ENCODE peak calls at places on chromosomes 4 and X, in nine cellular contexts. C is cardiac muscle cell, J is fibroblast of lung, Z is A549, D is Panc1, Q is bronchial epithelial cell, R is GM23338, A is endothelial cell, K is fibroblast of the aortic adventitia. N is an unnamed sample.
A peak's percentile ranks its signal among the peaks of the same experiment; 100 is the strongest.

GRCh38 chr4:164446516-164446915 is 307.4 kb upstream of the SMIM31 start:
- DNase-seq in C (no peak), J (peak; percentile 17), Z (no peak), D (no peak), Q (peak; percentile 75), R (no peak), A (no peak), K (no peak), N (no peak)

GRCh38 chr4:159505275-159505975 is 402.5 kb downstream of the RAPGEF2 start:
- DNase-seq in C (no peak), J (no peak), Z (no peak), D (no peak), Q (no peak), R (no peak), A (no peak), K (no peak), N (no peak)

GRCh38 chr4:75672461-75673026 is 667 bp downstream of the G3BP2 start:
- DNase-seq in C (peak; percentile 61), J (peak; percentile 53), Z (peak; percentile 46), D (no peak), Q (peak; percentile 29), R (peak; percentile 67), A (peak; percentile 64), K (peak; percentile 36), N (peak; percentile 23)

GRCh38 chr4:141376769-141377168 is 156.1 kb downstream of the ZNF330 start:
- DNase-seq in C (no peak), J (no peak), Z (no peak), D (no peak), Q (no peak), R (no peak), A (no peak), K (no peak), N (no peak)

GRCh38 chrX:120463241-120463640 is 5.9 kb downstream of the LAMP2 start:
- DNase-seq in C (peak; percentile 83), J (peak; percentile 72), Z (peak; percentile 10), D (no peak), Q (peak; percentile 49), R (no peak), A (no peak), K (peak; percentile 75), N (no peak)

GRCh38 chr4:24885342-24885741 is 27.5 kb downstream of the CCDC149 start:
- DNase-seq in C (peak; percentile 8), J (no peak), Z (no peak), D (no peak), Q (no peak), R (no peak), A (no peak), K (no peak), N (no peak)

GRCh38 chr4:1973661-1974060 is 35.1 kb downstream of the NELFA start:
- DNase-seq in C (no peak), J (no peak), Z (no peak), D (no peak), Q (no peak), R (no peak), A (no peak), K (no peak), N (no peak)

GRCh38 chr4:123939621-123940020 is 543.0 kb downstream of the SPRY1 start:
- DNase-seq in C (peak; percentile 82), J (peak; percentile 85), Z (no peak), D (peak; percentile 5), Q (peak; percentile 85), R (no peak), A (no peak), K (peak; percentile 63), N (no peak)

GRCh38 chr4:123361195-123361861 is 35.3 kb upstream of the SPRY1 start:
- DNase-seq in C (peak; percentile 90), J (peak; percentile 97), Z (peak; percentile 13), D (no peak), Q (peak; percentile 79), R (no peak), A (no peak), K (peak; percentile 93), N (no peak)

GRCh38 chr4:102586644-102587021 is 85.5 kb downstream of the NFKB1 start:
- DNase-seq in C (no peak), J (no peak), Z (no peak), D (no peak), Q (no peak), R (no peak), A (no peak), K (no peak), N (no peak)

GRCh38 chrX:79409657-79410056 is 42.5 kb upstream of the ITM2A start:
- DNase-seq in C (no peak), J (no peak), Z (no peak), D (no peak), Q (no peak), R (no peak), A (no peak), K (no peak), N (no peak)

GRCh38 chr4:61200991-61201526 is 933 bp downstream of the ADGRL3 start:
- DNase-seq in C (peak; percentile 52), J (peak; percentile 49), Z (no peak), D (no peak), Q (no peak), R (peak; percentile 74), A (peak; percentile 39), K (peak; percentile 4), N (no peak)

GRCh38 chrX:128616933-128617332 is 564.7 kb upstream of the ACTRT1 start:
- DNase-seq in C (no peak), J (no peak), Z (no peak), D (no peak), Q (peak; percentile 38), R (no peak), A (no peak), K (no peak), N (no peak)

GRCh38 chr4:147976341-147976928 is 244.5 kb downstream of the ARHGAP10 start:
- DNase-seq in C (peak; percentile 20), J (no peak), Z (no peak), D (no peak), Q (no peak), R (no peak), A (no peak), K (peak; percentile 49), N (no peak)

GRCh38 chr4:1199556-1200331 is 27.4 kb upstream of the SPON2 start:
- DNase-seq in C (no peak), J (no peak), Z (no peak), D (no peak), Q (no peak), R (no peak), A (no peak), K (no peak), N (no peak)

GRCh38 chrX:136250191-136251041 is 784 bp downstream of the MAP7D3 start:
- DNase-seq in C (peak; percentile 24), J (peak; percentile 32), Z (peak; percentile 27), D (no peak), Q (peak; percentile 10), R (peak; percentile 33), A (peak; percentile 9), K (no peak), N (no peak)

GRCh38 chr4:43471950-43472349 is 579.4 kb downstream of the GRXCR1 start:
- DNase-seq in C (no peak), J (no peak), Z (peak; percentile 2), D (no peak), Q (no peak), R (peak; percentile 39), A (no peak), K (peak; percentile 22), N (no peak)
- TF ChIP-seq CTCF in C (no peak), J (no peak), Z (no peak), D (no peak), Q (peak; percentile 4), R (peak; percentile 46), A (no peak), K (peak; percentile 26), N (no peak)

DNA sequence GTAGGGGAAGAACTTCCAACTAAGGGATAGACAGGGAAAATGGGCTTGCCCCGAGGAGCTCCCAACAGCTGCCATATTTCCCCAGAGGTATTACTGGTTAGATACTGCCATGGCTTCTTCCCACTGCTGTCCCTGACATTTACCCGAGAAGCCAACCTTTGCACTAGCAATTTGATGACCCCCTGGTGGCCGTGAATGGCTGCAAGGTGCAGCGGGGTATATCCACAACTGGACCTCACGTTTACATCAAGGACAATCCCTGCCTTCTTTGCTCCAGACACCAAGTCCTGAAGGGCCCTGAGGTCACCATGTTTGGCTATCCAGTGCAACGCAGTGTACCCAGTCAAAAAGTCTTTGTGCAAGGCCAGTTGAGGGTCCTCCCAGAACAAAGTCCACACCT is 2.3 kb downstream of the SOWAHB start:
- DNase-seq in C (no peak), J (no peak), Z (no peak), D (no peak), Q (no peak), R (peak; percentile 20), A (no peak), K (no peak), N (no peak)
- TF ChIP-seq CTCF in C (no peak), J (no peak), Z (no peak), D (peak; percentile 8), Q (no peak), R (peak; percentile 28), A (no peak), K (no peak), N (no peak)

GRCh38 chrX:51144828-51145442 is 187.7 kb upstream of the NUDT10 start:
- DNase-seq in C (peak; percentile 40), J (peak; percentile 25), Z (peak; percentile 40), D (peak; percentile 18), Q (peak; percentile 23), R (peak; percentile 80), A (peak; percentile 35), K (peak; percentile 36), N (no peak)

GRCh38 chrX:51148848-51149247 is 183.8 kb upstream of the NUDT10 start:
- DNase-seq in C (peak; percentile 10), J (no peak), Z (peak; percentile 12), D (no peak), Q (peak; percentile 8), R (peak; percentile 62), A (peak; percentile 14), K (no peak), N (no peak)
- TF ChIP-seq CTCF in C (no peak), J (no peak), Z (no peak), D (peak; percentile 50), Q (no peak), R (peak; percentile 50), A (no peak), K (no peak), N (no peak)

GRCh38 chr4:83757121-83757621 is 221.3 kb downstream of the GPAT3 start:
- DNase-seq in C (no peak), J (no peak), Z (no peak), D (no peak), Q (peak; percentile 79), R (no peak), A (no peak), K (peak; percentile 3), N (no peak)

GRCh38 chr4:83758331-83758730 is 222.4 kb downstream of the GPAT3 start:
- DNase-seq in C (no peak), J (no peak), Z (no peak), D (no peak), Q (no peak), R (no peak), A (no peak), K (no peak), N (no peak)

GRCh38 chr4:83751336-83751949 is 215.5 kb downstream of the GPAT3 start:
- DNase-seq in C (no peak), J (no peak), Z (no peak), D (no peak), Q (peak; percentile 98), R (no peak), A (no peak), K (no peak), N (no peak)

DNA sequence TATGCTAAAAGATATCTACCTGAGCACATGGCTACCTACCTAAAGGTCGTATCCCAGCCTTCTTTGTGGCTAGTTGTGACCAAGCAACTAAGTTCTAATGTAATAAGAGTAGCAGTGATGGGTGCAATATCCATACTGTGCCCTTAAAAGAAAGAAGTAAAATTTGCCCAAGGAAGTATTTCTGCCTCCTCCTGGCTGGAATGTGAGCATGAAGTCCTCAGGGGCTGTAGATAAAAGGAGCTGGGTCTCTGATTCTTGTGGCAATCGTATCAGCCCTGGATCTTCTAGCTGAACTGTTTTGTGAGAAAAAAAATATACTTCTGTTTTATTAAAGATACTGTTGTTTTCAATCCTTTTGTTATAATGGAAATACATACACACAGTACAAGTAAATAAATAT is 217.4 kb downstream of the GPAT3 start:
- DNase-seq in C (no peak), J (no peak), Z (no peak), D (no peak), Q (no peak), R (peak; percentile 59), A (no peak), K (no peak), N (no peak)
- TF ChIP-seq CTCF in C (no peak), J (no peak), Z (no peak), D (no peak), Q (no peak), R (peak; percentile 68), A (no peak), K (peak; percentile 14), N (no peak)

N was measured in ascending aorta.